ENCODE peak calls at places on chromosomes 1 and 21, in five cellular contexts. One of them, this sample, is unnamed. For H3K36me3, the result is how much of the 10 kb centered on the place peaks cover.

GRCh38 chr1:37475380-37476086 is 1.2 kb downstream of the ZC3H12A start:
- DNase-seq in mesendoderm: peak
- DNase-seq in IMR-90: no peak
- DNase-seq in neuronal stem cell: no peak
- DNase-seq in H1: no peak
- DNase-seq in this sample: no peak

GRCh38 chr1:63877816-63878215 is 104.0 kb downstream of the ROR1 start:
- DNase-seq in mesendoderm: no peak
- DNase-seq in IMR-90: peak
- DNase-seq in neuronal stem cell: no peak
- DNase-seq in H1: no peak
- DNase-seq in this sample: peak

GRCh38 chr1:206766251-206766856 is 4.2 kb upstream of the IL19 start:
- DNase-seq in mesendoderm: peak
- DNase-seq in IMR-90: peak
- DNase-seq in neuronal stem cell: no peak
- DNase-seq in H1: no peak
- DNase-seq in this sample: peak

GRCh38 chr1:95233321-95233736 is 681 bp upstream of the RWDD3 start:
- DNase-seq in mesendoderm: peak
- DNase-seq in IMR-90: peak
- DNase-seq in neuronal stem cell: peak
- DNase-seq in H1: peak
- DNase-seq in this sample: peak

GRCh38 chr1:23168079-23168461 is 586 bp downstream of the LUZP1 start:
- DNase-seq in mesendoderm: no peak
- DNase-seq in IMR-90: no peak
- DNase-seq in neuronal stem cell: no peak
- DNase-seq in H1: no peak
- DNase-seq in this sample: no peak

GRCh38 chr1:156407344-156407743 is 38.3 kb downstream of the RHBG start:
- DNase-seq in mesendoderm: peak
- DNase-seq in IMR-90: no peak
- DNase-seq in neuronal stem cell: no peak
- DNase-seq in H1: no peak
- DNase-seq in this sample: no peak

GRCh38 chr21:35503646-35504045 is 454.5 kb upstream of the RUNX1 start:
- DNase-seq in mesendoderm: peak
- DNase-seq in IMR-90: peak
- DNase-seq in neuronal stem cell: no peak
- DNase-seq in H1: no peak
- DNase-seq in this sample: peak

GRCh38 chr1:24500448-24501048 is 2.1 kb upstream of the RCAN3 start:
- DNase-seq in mesendoderm: no peak
- DNase-seq in IMR-90: no peak
- DNase-seq in neuronal stem cell: no peak
- DNase-seq in H1: no peak
- DNase-seq in this sample: no peak

GRCh38 chr1:234433563-234434285 is 45.3 kb downstream of the TARBP1 start:
- DNase-seq in mesendoderm: no peak
- DNase-seq in IMR-90: peak
- DNase-seq in neuronal stem cell: no peak
- DNase-seq in H1: no peak
- DNase-seq in this sample: peak

GRCh38 chr1:155192346-155193274 is 15.1 kb downstream of the THBS3 start:
- DNase-seq in mesendoderm: peak
- DNase-seq in IMR-90: no peak
- DNase-seq in neuronal stem cell: no peak
- DNase-seq in H1: peak
- DNase-seq in this sample: no peak

GRCh38 chr1:58816072-58816746 is 32.4 kb upstream of the JUN start:
- DNase-seq in mesendoderm: peak
- DNase-seq in IMR-90: peak
- DNase-seq in neuronal stem cell: peak
- DNase-seq in H1: peak
- DNase-seq in this sample: peak

GRCh38 chr1:38115682-38116187 is 69.1 kb upstream of the POU3F1 start:
- DNase-seq in mesendoderm: no peak
- DNase-seq in IMR-90: no peak
- DNase-seq in neuronal stem cell: no peak
- DNase-seq in H1: no peak
- DNase-seq in this sample: no peak

GRCh38 chr1:18443573-18444520 is 36.9 kb upstream of the KLHDC7A start:
- DNase-seq in mesendoderm: no peak
- DNase-seq in IMR-90: no peak
- DNase-seq in neuronal stem cell: no peak
- DNase-seq in H1: no peak
- DNase-seq in this sample: no peak

GRCh38 chr1:155504207-155504606 is 58.4 kb downstream of the ASH1L start:
- DNase-seq in mesendoderm: peak
- DNase-seq in IMR-90: peak
- DNase-seq in neuronal stem cell: no peak
- DNase-seq in H1: no peak
- DNase-seq in this sample: peak

GRCh38 chr1:39957299-39958020 is 2.5 kb downstream of the MFSD2A start:
- DNase-seq in mesendoderm: no peak
- DNase-seq in IMR-90: peak
- DNase-seq in neuronal stem cell: no peak
- DNase-seq in H1: no peak
- DNase-seq in this sample: no peak

GRCh38 chr21:42973309-42973990 is 912 bp upstream of the PKNOX1 start:
- DNase-seq in mesendoderm: no peak
- DNase-seq in IMR-90: no peak
- DNase-seq in neuronal stem cell: no peak
- DNase-seq in H1: no peak
- DNase-seq in this sample: no peak

GRCh38 chr1:16158025-16158424 is 2.2 kb upstream of the EPHA2 start:
- DNase-seq in mesendoderm: no peak
- DNase-seq in IMR-90: no peak
- DNase-seq in neuronal stem cell: no peak
- DNase-seq in H1: no peak
- DNase-seq in this sample: no peak

GRCh38 chr1:89908993-89909436 is 85.9 kb upstream of the ZNF326 start:
- DNase-seq in mesendoderm: no peak
- DNase-seq in IMR-90: peak
- DNase-seq in neuronal stem cell: no peak
- DNase-seq in H1: no peak
- DNase-seq in this sample: peak

GRCh38 chr1:72357411-72357810 is 75.1 kb upstream of the NEGR1 start:
- DNase-seq in mesendoderm: no peak
- DNase-seq in IMR-90: peak
- DNase-seq in neuronal stem cell: no peak
- DNase-seq in H1: no peak
- DNase-seq in this sample: peak

GRCh38 chr1:59298178-59298583 is 1.3 kb downstream of the FGGY start:
- DNase-seq in mesendoderm: no peak
- DNase-seq in IMR-90: no peak
- DNase-seq in neuronal stem cell: no peak
- DNase-seq in H1: no peak
- DNase-seq in this sample: no peak

GRCh38 chr1:23422313-23422877 is 2.2 kb downstream of the TCEA3 start:
- DNase-seq in mesendoderm: no peak
- DNase-seq in IMR-90: peak
- DNase-seq in neuronal stem cell: no peak
- DNase-seq in H1: no peak
- DNase-seq in this sample: peak

DNA sequence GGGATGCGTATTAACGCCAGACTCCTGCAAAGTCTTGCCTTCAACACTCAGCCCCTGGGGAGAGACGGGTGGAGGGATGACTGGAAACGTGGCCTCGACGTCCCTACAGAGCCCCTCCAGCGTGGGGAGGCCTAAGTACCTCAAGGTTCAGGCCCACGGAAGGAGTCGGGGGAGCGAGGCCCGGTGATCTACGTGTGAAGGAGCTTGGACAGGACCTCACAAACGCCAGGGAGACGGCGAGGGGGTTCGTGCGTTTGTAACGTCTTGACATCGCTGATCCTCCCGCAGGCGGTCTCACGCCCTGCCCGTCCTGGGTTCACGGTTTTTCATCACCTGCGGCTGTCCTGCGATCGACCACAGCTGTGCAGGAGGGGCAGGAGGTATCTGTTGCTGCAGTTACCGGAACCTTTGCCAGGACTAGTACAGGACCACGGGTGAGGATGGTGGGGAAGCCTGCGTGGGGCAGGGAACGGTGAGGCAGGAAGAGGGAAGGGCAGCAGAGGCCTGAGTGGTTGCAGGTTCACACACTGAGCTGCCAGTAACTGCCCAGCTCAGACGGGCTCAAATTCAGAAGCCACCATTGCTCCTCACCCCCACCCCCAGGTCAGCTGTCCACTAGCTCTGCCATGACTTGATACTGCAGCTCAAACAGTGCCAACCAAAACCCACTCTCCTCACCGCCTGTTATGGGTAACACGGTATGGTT is 888 bp upstream of the CCNL2 start:
- DNase-seq in mesendoderm: no peak
- DNase-seq in IMR-90: peak
- DNase-seq in neuronal stem cell: no peak
- DNase-seq in H1: no peak
- DNase-seq in this sample: peak
- H3K36me3 ChIP-seq in mesendoderm: under half
- H3K36me3 ChIP-seq in IMR-90: half or more
- H3K36me3 ChIP-seq in neuronal stem cell: half or more
- H3K36me3 ChIP-seq in H1: under half
- H3K36me3 ChIP-seq in this sample: half or more

DNA sequence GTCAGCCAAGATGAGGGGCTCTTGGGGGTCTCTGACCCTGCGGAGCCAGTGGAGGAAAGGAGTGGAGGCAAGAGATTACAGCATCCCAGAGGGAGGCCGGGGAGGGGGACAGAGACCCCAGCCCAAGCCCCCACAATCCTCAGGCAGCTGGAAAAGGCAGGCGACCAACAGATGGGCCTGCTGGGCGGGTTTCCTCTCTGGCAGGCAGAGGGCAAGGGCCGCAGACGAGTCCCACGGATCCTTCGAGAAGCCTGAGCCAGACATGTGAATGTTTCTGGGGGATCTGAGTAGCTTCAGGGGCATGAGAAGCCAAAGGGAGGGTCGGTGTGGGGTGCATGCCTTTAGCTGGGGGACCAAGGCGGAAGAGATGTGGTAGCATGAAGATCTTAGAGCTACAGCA is 2.1 kb upstream of the PLEKHA6 start:
- DNase-seq in mesendoderm: no peak
- DNase-seq in IMR-90: no peak
- DNase-seq in neuronal stem cell: no peak
- DNase-seq in H1: no peak
- DNase-seq in this sample: no peak
- H4K8ac ChIP-seq in mesendoderm: no peak
- H4K8ac ChIP-seq in IMR-90: no peak
- H4K8ac ChIP-seq in neuronal stem cell: no peak
- H4K8ac ChIP-seq in H1: no peak
- H4K8ac ChIP-seq in this sample: no peak

GRCh38 chr21:20418353-20418752 is 579.9 kb upstream of the NCAM2 start:
- DNase-seq in mesendoderm: no peak
- DNase-seq in IMR-90: no peak
- DNase-seq in neuronal stem cell: no peak
- DNase-seq in H1: no peak
- DNase-seq in this sample: no peak
- H3K4me3 ChIP-seq in mesendoderm: no peak
- H3K4me3 ChIP-seq in IMR-90: no peak
- H3K4me3 ChIP-seq in neuronal stem cell: no peak
- H3K4me3 ChIP-seq in H1: no peak
- H3K4me3 ChIP-seq in this sample: no peak

DNA sequence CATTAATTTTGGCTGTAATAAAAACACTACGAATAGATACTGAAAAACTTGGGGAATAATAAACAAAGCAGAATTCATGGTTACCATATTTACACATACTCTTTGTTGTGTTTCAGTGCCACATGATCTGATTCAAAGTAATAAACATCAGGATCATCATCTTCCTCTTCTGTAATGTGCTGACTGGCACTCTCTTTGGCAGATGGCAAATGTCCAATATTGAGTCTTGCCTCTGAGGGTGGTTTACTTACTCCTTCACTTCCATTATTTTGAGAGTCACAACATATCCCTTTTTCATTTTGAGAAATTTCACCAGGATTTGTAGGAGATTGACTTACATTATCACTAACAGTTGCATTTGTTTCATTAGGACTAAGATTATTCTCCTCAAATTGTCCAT is 50.7 kb downstream of the ZZZ3 start:
- DNase-seq in mesendoderm: no peak
- DNase-seq in IMR-90: no peak
- DNase-seq in neuronal stem cell: no peak
- DNase-seq in H1: no peak
- DNase-seq in this sample: no peak
- H3K36me3 ChIP-seq in mesendoderm: under half
- H3K36me3 ChIP-seq in IMR-90: under half
- H3K36me3 ChIP-seq in neuronal stem cell: half or more
- H3K36me3 ChIP-seq in H1: under half
- H3K36me3 ChIP-seq in this sample: half or more

GRCh38 chr1:212792396-212792908 is 758 bp downstream of the TATDN3 start:
- DNase-seq in mesendoderm: no peak
- DNase-seq in IMR-90: no peak
- DNase-seq in neuronal stem cell: no peak
- DNase-seq in H1: no peak
- DNase-seq in this sample: no peak
- H4K8ac ChIP-seq in mesendoderm: no peak
- H4K8ac ChIP-seq in IMR-90: peak
- H4K8ac ChIP-seq in neuronal stem cell: no peak
- H4K8ac ChIP-seq in H1: peak
- H4K8ac ChIP-seq in this sample: no peak

DNA sequence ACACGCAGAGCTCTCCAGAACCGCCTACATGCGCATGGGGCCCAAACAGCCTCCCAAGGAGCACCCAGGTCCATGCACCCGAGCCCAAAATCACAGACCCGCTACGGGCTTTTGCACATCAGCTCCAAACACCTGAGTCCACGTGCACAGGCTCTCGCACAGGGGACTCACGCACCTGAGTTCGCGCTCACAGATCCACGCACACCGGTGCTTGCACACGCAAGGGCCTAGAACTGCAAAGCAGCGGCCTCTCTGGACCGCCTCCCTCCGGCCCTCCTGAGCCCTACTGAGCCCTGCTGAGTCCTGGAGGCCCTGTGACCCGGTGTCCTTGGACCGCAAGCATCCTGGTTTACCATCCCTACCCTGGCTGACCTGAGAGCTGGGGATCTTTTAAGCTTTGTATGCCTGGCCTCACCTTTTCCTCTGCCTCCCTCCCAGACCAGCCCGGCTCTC is 8.3 kb downstream of the OLIG2 start:
- DNase-seq in mesendoderm: no peak
- DNase-seq in IMR-90: no peak
- DNase-seq in neuronal stem cell: no peak
- DNase-seq in H1: peak
- DNase-seq in this sample: no peak
- H3K4me3 ChIP-seq in mesendoderm: no peak
- H3K4me3 ChIP-seq in IMR-90: no peak
- H3K4me3 ChIP-seq in neuronal stem cell: no peak
- H3K4me3 ChIP-seq in H1: peak
- H3K4me3 ChIP-seq in this sample: no peak

GRCh38 chr21:46421191-46421750 is 37.4 kb upstream of the DIP2A start:
- DNase-seq in mesendoderm: no peak
- DNase-seq in IMR-90: no peak
- DNase-seq in neuronal stem cell: no peak
- DNase-seq in H1: no peak
- DNase-seq in this sample: no peak
- H3K36me3 ChIP-seq in mesendoderm: under half
- H3K36me3 ChIP-seq in IMR-90: under half
- H3K36me3 ChIP-seq in neuronal stem cell: half or more
- H3K36me3 ChIP-seq in H1: under half
- H3K36me3 ChIP-seq in this sample: half or more

GRCh38 chr1:21302747-21303715 is 12.8 kb upstream of the ECE1 start:
- DNase-seq in mesendoderm: no peak
- DNase-seq in IMR-90: peak
- DNase-seq in neuronal stem cell: no peak
- DNase-seq in H1: no peak
- DNase-seq in this sample: peak
- H4K8ac ChIP-seq in mesendoderm: no peak
- H4K8ac ChIP-seq in IMR-90: peak
- H4K8ac ChIP-seq in neuronal stem cell: no peak
- H4K8ac ChIP-seq in H1: no peak
- H4K8ac ChIP-seq in this sample: peak